ENCODE peak calls at places on chromosomes 4 and X, in four cellular contexts. N is natural killer cell, P is NCI-H187 treated with DMSO at 0.1 percent for 48 hours, K is HTR-8/SVneo. G is an unnamed sample.

GRCh38 chr4:94506822-94507221 is 55.1 kb downstream of the PDLIM5 start:
- DNase-seq in P (no peak), K (no peak), N (no peak), G (no peak)

GRCh38 chr4:155974476-155974749 is 20.7 kb upstream of the CTSO start:
- DNase-seq in K (no peak), N (no peak), P (no peak), G (no peak)

GRCh38 chrX:70444326-70445196 is at the start of gene DLG3:
- DNase-seq in P (no peak), N (no peak), K (peak), G (no peak)

GRCh38 chr4:158250321-158250720 is 40.0 kb downstream of the TMEM144 start:
- DNase-seq in K (no peak), P (no peak), N (no peak), G (no peak)

GRCh38 chrX:153310901-153311300 is 10.7 kb downstream of the PNMA6F start:
- DNase-seq in P (no peak), N (no peak), K (no peak), G (no peak)

GRCh38 chr4:177485528-177485927 is 43.3 kb upstream of the AGA start:
- DNase-seq in K (no peak), N (no peak), P (no peak), G (no peak)

GRCh38 chr4:26330186-26330787 is 9.5 kb downstream of the RBPJ start:
- DNase-seq in K (peak), N (no peak), P (peak), G (peak)

GRCh38 chrX:71938371-71938770 is 27.7 kb downstream of the NHSL2 start:
- DNase-seq in N (no peak), K (peak), P (no peak), G (no peak)

GRCh38 chr4:128288689-128289106 is 1.1 kb upstream of the PGRMC2 start:
- DNase-seq in N (peak), K (no peak), P (no peak), G (no peak)

GRCh38 chr4:8050555-8051206 is 107.9 kb downstream of the ABLIM2 start:
- DNase-seq in P (peak), K (no peak), N (no peak), G (peak)

GRCh38 chr4:38821739-38822138 is 17.1 kb upstream of the TLR1 start:
- DNase-seq in P (no peak), N (no peak), K (no peak), G (no peak)

GRCh38 chr4:175807596-175807995 is 4.5 kb downstream of the GPM6A start:
- DNase-seq in P (no peak), K (no peak), N (no peak), G (no peak)

GRCh38 chr4:37662306-37662705 is 23.9 kb downstream of the RELL1 start:
- DNase-seq in P (no peak), N (no peak), K (no peak), G (no peak)

GRCh38 chr4:123536225-123536624 is 139.6 kb downstream of the SPRY1 start:
- DNase-seq in K (no peak), N (no peak), P (no peak), G (no peak)

GRCh38 chr4:44157611-44158277 is 290.9 kb downstream of the KCTD8 start:
- DNase-seq in K (peak), N (no peak), P (no peak), G (no peak)

GRCh38 chr4:169116270-169116901 is 106.3 kb upstream of the CBR4 start:
- DNase-seq in K (no peak), N (no peak), P (no peak), G (no peak)

GRCh38 chrX:150332023-150332422 is 31.1 kb upstream of the MAMLD1 start:
- DNase-seq in K (no peak), N (no peak), P (no peak), G (no peak)

GRCh38 chr4:159495515-159496236 is 392.8 kb downstream of the RAPGEF2 start:
- DNase-seq in K (no peak), N (no peak), P (no peak), G (no peak)

GRCh38 chr4:142242156-142242555 is 603.9 kb downstream of the INPP4B start:
- DNase-seq in K (no peak), P (no peak), N (no peak), G (no peak)

GRCh38 chrX:149762696-149763614 is 10.9 kb upstream of the HSFX1 start:
- DNase-seq in K (no peak), N (no peak), P (no peak), G (no peak)

GRCh38 chrX:7346021-7346420 is 198.1 kb upstream of the PUDP start:
- DNase-seq in N (no peak), K (no peak), P (no peak), G (no peak)

GRCh38 chrX:43450355-43450754 is 205.7 kb upstream of the MAOA start:
- DNase-seq in K (no peak), N (no peak), P (no peak), G (no peak)

GRCh38 chr4:112885897-112886296 is 163.6 kb upstream of the ANK2 start:
- DNase-seq in K (no peak), P (no peak), N (no peak), G (no peak)

GRCh38 chr4:103948244-103949018 is 228.6 kb upstream of the TACR3 start:
- DNase-seq in K (no peak), N (no peak), P (no peak), G (no peak)

GRCh38 chrX:73289039-73289438 is 74.4 kb upstream of the NAP1L2 start:
- DNase-seq in N (no peak), P (no peak), K (no peak), G (no peak)

GRCh38 chrX:154834562-154834961 is at the start of gene SMIM9:
- DNase-seq in K (no peak), N (no peak), P (no peak), G (no peak)

GRCh38 chr4:94931626-94932025 is 173.9 kb downstream of the BMPR1B start:
- DNase-seq in K (no peak), N (no peak), P (no peak), G (no peak)

GRCh38 chr4:185914583-185915199 is 102.7 kb upstream of the SORBS2 start:
- DNase-seq in P (no peak), K (peak), N (no peak), G (no peak)

GRCh38 chrX:13598877-13599276 is 29.5 kb downstream of the EGFL6 start:
- DNase-seq in K (peak), N (no peak), P (no peak), G (no peak)

GRCh38 chr4:173573286-173573685 is 43.3 kb upstream of the HAND2 start:
- DNase-seq in K (no peak), N (no peak), P (no peak), G (no peak)

GRCh38 chrX:123339201-123339905 is 155.3 kb downstream of the GRIA3 start:
- DNase-seq in K (no peak), N (no peak), P (no peak), G (no peak)

G was measured in NCI-H2107.